ENCODE peak calls at places on chromosomes 5 and 9, in six cellular contexts. B is Right ventricle myocardium superior; A is ovary; S is activated CD8-positive, alpha-beta T cell treated with anti-CD3 and anti-CD28 coated beads, Interleukin-2, amount 10 ng/mL, durations not matched to agents 7 days and 5 days; U is stimulated activated CD8-positive, alpha-beta memory T cell treated with anti-CD3 and anti-CD28 coated beads, Interleukin-12 subunit alpha, Interleukin-12 subunit beta, amount 100 ng/mL, for 1 hour; I is NCI-H774. D is an unnamed sample.

GRCh38 chr9:115213777-115214428 is 95.9 kb upstream of the TNC start:
- DNase-seq in B (no peak), A (no peak), S (no peak), U (no peak), I (peak), D (no peak)

GRCh38 chr5:119527346-119527745 is 75.0 kb downstream of the HSD17B4 start:
- DNase-seq in B (no peak), A (no peak), S (no peak), U (no peak), I (no peak), D (no peak)

GRCh38 chr9:127132921-127133647 is 10.6 kb upstream of the ANGPTL2 start:
- DNase-seq in B (no peak), A (peak), S (no peak), U (no peak), I (no peak), D (no peak)

GRCh38 chr9:8282555-8282954 is 483.0 kb upstream of the DMAC1 start:
- DNase-seq in B (no peak), A (no peak), S (no peak), U (no peak), I (no peak), D (no peak)

GRCh38 chr5:172090976-172091547 is 84.6 kb upstream of the FBXW11 start:
- DNase-seq in B (no peak), A (no peak), S (no peak), U (no peak), I (no peak), D (no peak)

GRCh38 chr9:36456480-36457115 is 56.5 kb upstream of the RNF38 start:
- DNase-seq in B (no peak), A (no peak), S (no peak), U (no peak), I (no peak), D (no peak)

GRCh38 chr9:33765411-33765810 is 29.9 kb upstream of the PRSS3 start:
- DNase-seq in B (no peak), A (no peak), S (no peak), U (no peak), I (no peak), D (no peak)

GRCh38 chr5:169280696-169281095 is 20.2 kb downstream of the SLIT3 start:
- DNase-seq in B (no peak), A (no peak), S (no peak), U (no peak), I (no peak), D (no peak)

GRCh38 chr9:117795271-117795670 is 91.1 kb downstream of the TLR4 start:
- DNase-seq in B (no peak), A (no peak), S (no peak), U (no peak), I (no peak), D (no peak)

GRCh38 chr5:138461343-138462125 is 3.7 kb upstream of the EGR1 start:
- DNase-seq in B (no peak), A (peak), S (no peak), U (no peak), I (no peak), D (no peak)

GRCh38 chr5:128574041-128574440 is 36.0 kb upstream of the FBN2 start:
- DNase-seq in B (no peak), A (no peak), S (no peak), U (no peak), I (no peak), D (no peak)

GRCh38 chr9:4657426-4658159 is 4.5 kb upstream of the PLPP6 start:
- DNase-seq in B (no peak), A (no peak), S (no peak), U (no peak), I (peak), D (no peak)

GRCh38 chr9:95729669-95730368 is 145.7 kb upstream of the ERCC6L2 start:
- DNase-seq in B (no peak), A (no peak), S (no peak), U (no peak), I (no peak), D (no peak)

GRCh38 chr5:141832131-141832530 is 46.1 kb downstream of the PCDH1 start:
- DNase-seq in B (no peak), A (no peak), S (no peak), U (no peak), I (no peak), D (no peak)

D was measured in neural crest cell.